ENCODE peak calls at places on chromosomes 13 and 19, in four cellular contexts. Q, O, I and W are unnamed samples. For H3K4me1, the result is how much of the 10 kb centered on the place peaks cover.

GRCh38 chr19:51357952-51358351 is 8.2 kb downstream of the ETFB start:
- DNase-seq in Q (no peak), O (no peak), I (no peak), W (no peak)

GRCh38 chr13:110307697-110308376 is 753 bp downstream of the COL4A2 start:
- DNase-seq in Q (peak), O (no peak), I (peak), W (no peak)

GRCh38 chr19:795691-796581 is 1.3 kb upstream of the PTBP1 start:
- DNase-seq in Q (no peak), O (no peak), I (no peak), W (no peak)

GRCh38 chr13:77065456-77066147 is 38.6 kb upstream of the FBXL3 start:
- DNase-seq in Q (no peak), O (no peak), I (no peak), W (no peak)

GRCh38 chr19:6125571-6125989 is 9.9 kb upstream of the ACSBG2 start:
- DNase-seq in Q (peak), O (no peak), I (peak), W (no peak)

GRCh38 chr13:90867336-90867683 is 480.2 kb upstream of the MIR17HG start:
- DNase-seq in Q (peak), O (no peak), I (peak), W (peak)

GRCh38 chr13:26442541-26442940 is 114.9 kb upstream of the WASF3 start:
- DNase-seq in Q (no peak), O (no peak), I (no peak), W (no peak)

GRCh38 chr19:51372649-51373504 is at the start of gene NKG7:
- DNase-seq in Q (no peak), O (no peak), I (no peak), W (no peak)

GRCh38 chr19:38634757-38635482 is 12.5 kb upstream of the ACTN4 start:
- DNase-seq in Q (peak), O (peak), I (peak), W (no peak)

GRCh38 chr19:3314962-3315675 is 51.3 kb upstream of the NFIC start:
- DNase-seq in Q (no peak), O (no peak), I (no peak), W (no peak)

GRCh38 chr13:79226250-79226649 is 179.8 kb downstream of the RBM26 start:
- DNase-seq in Q (no peak), O (no peak), I (no peak), W (no peak)

GRCh38 chr19:44111910-44112463 is 1.2 kb upstream of the ZNF225 start:
- DNase-seq in Q (peak), O (no peak), I (peak), W (no peak)

GRCh38 chr19:3025516-3025890 is 3.6 kb downstream of the TLE2 start:
- DNase-seq in Q (no peak), O (no peak), I (no peak), W (no peak)

GRCh38 chr19:51422053-51422448 is 4.6 kb upstream of the SIGLEC10 start:
- DNase-seq in Q (peak), O (peak), I (peak), W (peak)

GRCh38 chr13:20291675-20292074 is 59.6 kb upstream of the GJB6 start:
- DNase-seq in Q (no peak), O (no peak), I (no peak), W (no peak)

GRCh38 chr13:99969934-99970760 is 1.4 kb downstream of the ZIC5 start:
- DNase-seq in Q (peak), O (no peak), I (peak), W (no peak)

GRCh38 chr19:40398417-40399056 is 8.6 kb upstream of the HIPK4 start:
- DNase-seq in Q (peak), O (no peak), I (peak), W (no peak)

GRCh38 chr19:3995619-3996018 is 10.4 kb upstream of the EEF2 start:
- DNase-seq in Q (no peak), O (no peak), I (no peak), W (no peak)

GRCh38 chr13:114062754-114063153 is 69.7 kb downstream of the RASA3 start:
- DNase-seq in Q (no peak), O (no peak), I (no peak), W (no peak)

GRCh38 chr13:21079761-21080730 is 18.7 kb upstream of the LATS2 start:
- DNase-seq in Q (no peak), O (peak), I (no peak), W (no peak)

GRCh38 chr13:45621950-45622349 is 6.4 kb upstream of the ERICH6B start:
- DNase-seq in Q (peak), O (no peak), I (no peak), W (no peak)

GRCh38 chr13:21221268-21221667 is 44.8 kb downstream of the MRPL57 start:
- DNase-seq in Q (no peak), O (no peak), I (no peak), W (no peak)

DNA sequence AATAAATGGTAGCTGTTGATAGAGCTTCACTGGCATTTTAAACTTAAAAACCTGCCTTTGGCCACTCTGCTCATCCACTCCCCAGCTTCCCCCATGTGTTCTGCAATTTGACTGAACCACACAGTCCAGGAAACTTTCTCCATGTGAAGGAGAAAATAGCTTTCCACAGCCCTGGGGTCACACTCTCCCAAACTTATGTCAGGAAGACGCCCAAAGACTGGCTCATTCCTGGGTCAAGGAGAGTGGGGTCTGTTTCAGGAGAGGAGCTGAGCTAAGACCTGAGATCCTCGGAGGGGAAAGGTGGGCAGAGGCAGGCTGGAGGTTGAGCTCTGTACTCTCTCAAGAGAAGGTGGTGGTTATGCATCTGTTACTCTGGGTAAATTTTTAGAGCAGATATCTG is 48.7 kb upstream of the GPI start:
- DNase-seq in Q (no peak), O (no peak), I (no peak), W (no peak)
- H3K4me1 ChIP-seq in Q (under half), O (under half), I (under half), W (under half)

GRCh38 chr19:33080761-33081681 is at the start of gene GPATCH1:
- DNase-seq in Q (peak), O (peak), I (peak), W (peak)
- TF ChIP-seq CTCF in Q (no peak), O (no peak), I (no peak), W (no peak)

DNA sequence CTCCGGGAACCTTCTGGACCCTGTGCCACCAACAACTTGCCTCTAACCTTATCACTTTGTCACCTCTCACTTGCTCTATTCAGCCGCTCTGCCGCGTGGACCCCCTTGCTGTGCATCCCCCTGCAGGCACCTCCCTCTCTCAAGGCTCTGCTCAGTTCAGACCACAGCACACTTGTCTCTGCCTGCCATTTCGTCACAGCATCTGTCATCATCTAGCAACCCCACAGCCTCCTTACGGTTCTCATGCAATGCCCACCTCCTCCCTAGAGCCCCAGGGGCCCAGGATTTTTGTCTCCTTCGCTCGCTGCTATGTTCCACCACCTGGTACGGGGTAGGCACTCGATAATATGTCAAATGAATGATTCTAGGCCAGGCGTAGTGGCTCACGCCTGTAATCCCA is 4.8 kb downstream of the HAUS8 start:
- DNase-seq in Q (no peak), O (no peak), I (no peak), W (no peak)
- H3K4me1 ChIP-seq in Q (under half), O (under half), I (under half), W (under half)

GRCh38 chr19:23436318-23436717 is 41.0 kb upstream of the ZNF91 start:
- DNase-seq in Q (no peak), O (no peak), I (no peak), W (no peak)
- TF ChIP-seq CTCF in Q (peak), O (no peak), I (peak), W (no peak)

GRCh38 chr13:62158520-62158919 is 742.9 kb upstream of the PCDH20 start:
- DNase-seq in Q (no peak), O (no peak), I (no peak), W (no peak)
- H3K4me1 ChIP-seq in Q (under half), O (under half), I (under half), W (under half)

DNA sequence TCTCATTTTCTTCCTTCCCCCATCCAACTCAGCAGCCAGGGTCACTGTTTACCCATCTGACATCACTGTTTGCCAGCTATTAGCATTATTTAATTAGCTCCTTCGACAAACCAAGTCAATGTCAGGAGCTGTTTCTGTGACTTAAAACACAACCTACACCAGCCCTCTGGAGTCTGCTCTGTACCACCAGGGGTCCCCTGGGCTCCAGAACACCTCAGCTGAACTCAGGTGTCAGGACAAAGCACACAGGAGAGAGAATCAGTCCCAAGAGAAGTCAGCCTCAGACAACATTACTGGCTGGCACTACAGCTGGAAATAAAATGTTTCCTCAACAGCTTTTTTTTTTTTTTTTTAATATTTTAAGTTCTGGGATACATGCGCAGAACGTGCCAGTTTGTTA is 45.1 kb downstream of the DCLK1 start:
- DNase-seq in Q (peak), O (no peak), I (no peak), W (no peak)
- TF ChIP-seq CTCF in Q (peak), O (no peak), I (no peak), W (no peak)